ENCODE peak calls at places on chromosomes 7 and 10, in five cellular contexts. Z is SK-N-SH, G is HepG2, Q is K562, H is GM12891. U is an unnamed sample.
A peak's percentile ranks its signal among the peaks of the same experiment; 100 is the strongest.

GRCh38 chr10:67609996-67610793 is 85.8 kb downstream of the CTNNA3 start:
- DNase-seq in Q (no peak), Z (no peak), G (no peak), H (no peak), U (no peak)

GRCh38 chr7:110407242-110407641 is 683.7 kb upstream of the LRRN3 start:
- DNase-seq in Q (no peak), G (no peak), H (no peak), Z (no peak), U (no peak)

GRCh38 chr7:70886547-70886946 is 245.4 kb upstream of the GALNT17 start:
- DNase-seq in G (no peak), Z (no peak), Q (no peak), H (no peak), U (no peak)

GRCh38 chr10:103793429-103793828 is 61.9 kb downstream of the SH3PXD2A start:
- DNase-seq in Z (no peak), H (no peak), G (peak; percentile 62), Q (no peak), U (no peak)

GRCh38 chr10:96556003-96556402 is 30.8 kb downstream of the TM9SF3 start:
- DNase-seq in Z (peak; percentile 22), Q (peak; percentile 22), G (peak; percentile 7), H (no peak), U (no peak)

GRCh38 chr10:17120711-17121110 is 8.9 kb downstream of the CUBN start:
- DNase-seq in G (no peak), Q (no peak), H (no peak), Z (no peak), U (no peak)

GRCh38 chr7:6432786-6433185 is 15.0 kb downstream of the DAGLB start:
- DNase-seq in H (no peak), Z (no peak), Q (no peak), G (no peak), U (no peak)

GRCh38 chr10:48981310-48981907 is 41.8 kb upstream of the LRRC18 start:
- DNase-seq in G (peak; percentile 24), Z (peak; percentile 85), Q (peak; percentile 84), H (peak; percentile 51), U (peak; percentile 42)

GRCh38 chr7:103499976-103500375 is 54.0 kb upstream of the SLC26A5 start:
- DNase-seq in Z (no peak), H (no peak), G (no peak), Q (no peak), U (no peak)

GRCh38 chr7:46559194-46559576 is 638.1 kb upstream of the IGFBP3 start:
- DNase-seq in Q (no peak), H (no peak), G (no peak), Z (no peak), U (no peak)

GRCh38 chr10:129078746-129079480 is 388.1 kb upstream of the MGMT start:
- DNase-seq in Z (no peak), G (no peak), H (no peak), Q (no peak), U (no peak)

GRCh38 chr10:77405771-77406241 is 231.8 kb downstream of the KCNMA1 start:
- DNase-seq in Z (peak; percentile 58), G (peak; percentile 17), Q (peak; percentile 72), H (no peak), U (no peak)

GRCh38 chr7:74464931-74465906 is 11.5 kb downstream of the GTF2IRD1 start:
- DNase-seq in Z (no peak), H (no peak), G (no peak), Q (no peak), U (no peak)

GRCh38 chr7:17661982-17662585 is 278.2 kb downstream of the SNX13 start:
- DNase-seq in Z (no peak), Q (no peak), G (no peak), H (no peak), U (no peak)

GRCh38 chr7:128889121-128889520 is 21.4 kb downstream of the KCP start:
- DNase-seq in H (no peak), Q (no peak), Z (peak; percentile 48), G (no peak), U (no peak)

GRCh38 chr10:124155781-124156401 is 62.5 kb upstream of the CHST15 start:
- DNase-seq in Q (no peak), G (no peak), Z (no peak), H (no peak), U (no peak)

GRCh38 chr10:91798736-91799579 is 732 bp downstream of the TNKS2 start:
- DNase-seq in G (peak; percentile 28), H (peak; percentile 31), Z (no peak), Q (peak; percentile 36), U (peak; percentile 37)

GRCh38 chr10:72310241-72310633 is 36.5 kb downstream of the DDIT4 start:
- DNase-seq in H (no peak), G (no peak), Z (no peak), Q (no peak), U (peak; percentile 10)

GRCh38 chr7:28017372-28017771 is 163.2 kb downstream of the JAZF1 start:
- DNase-seq in Q (no peak), Z (no peak), H (no peak), G (no peak), U (no peak)

GRCh38 chr10:106226831-106227230 is 937.7 kb downstream of the SORCS1 start:
- DNase-seq in H (no peak), Q (no peak), G (no peak), Z (no peak), U (no peak)

DNA sequence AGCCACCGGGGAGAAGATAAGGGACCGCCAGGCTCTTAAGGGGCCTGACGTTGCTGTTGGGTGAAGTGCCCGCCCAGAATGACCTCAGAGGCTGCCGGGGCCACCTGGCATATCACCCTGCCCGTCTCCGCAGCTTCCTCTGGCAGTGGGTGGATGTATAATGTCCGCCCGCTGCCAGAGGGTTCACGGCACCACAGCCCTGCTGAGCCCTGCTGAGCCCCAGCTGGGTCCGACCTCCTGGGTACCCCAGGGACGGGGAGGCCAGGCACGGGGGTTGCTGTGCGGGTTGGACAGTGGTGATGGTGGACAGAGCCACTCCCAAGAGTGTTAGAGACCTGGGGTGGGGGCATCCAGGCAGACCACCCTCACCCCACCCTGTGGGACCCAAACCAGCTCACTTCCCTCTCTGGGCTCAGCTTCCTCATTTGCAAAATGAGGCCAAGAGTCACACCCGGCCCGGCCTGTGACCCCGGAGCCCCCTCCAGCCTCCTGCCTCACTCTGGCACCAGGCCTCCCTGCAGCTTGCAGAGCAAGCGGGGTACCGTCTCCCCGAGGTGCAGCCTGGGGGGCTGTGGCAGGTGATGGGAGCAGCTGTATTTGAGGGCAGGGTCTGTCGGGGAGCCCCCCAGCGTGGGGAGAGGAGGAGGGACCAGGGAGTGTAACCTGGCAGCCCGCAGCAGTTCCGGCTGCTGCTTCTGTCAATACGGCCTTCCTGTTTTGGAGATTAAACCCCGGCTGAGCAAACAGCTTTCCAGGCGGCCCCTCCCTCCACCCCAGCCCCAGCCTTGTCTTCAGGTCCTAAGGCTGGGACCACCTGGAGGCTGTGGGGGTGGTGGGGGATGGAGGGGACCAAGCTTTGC is 8.4 kb upstream of the LFNG start:
- DNase-seq in Z (no peak), Q (no peak), G (peak; percentile 56), H (no peak), U (no peak)
- TF ChIP-seq TAF1 in Z (no peak), Q (no peak), G (no peak), H (no peak), U (no peak)

GRCh38 chr7:44293561-44294324 is 31.7 kb downstream of the CAMK2B start:
- DNase-seq in G (no peak), Z (no peak), H (no peak), Q (no peak), U (no peak)
- TF ChIP-seq TAF1 in G (no peak), Z (no peak), H (no peak), Q (no peak), U (no peak)

DNA sequence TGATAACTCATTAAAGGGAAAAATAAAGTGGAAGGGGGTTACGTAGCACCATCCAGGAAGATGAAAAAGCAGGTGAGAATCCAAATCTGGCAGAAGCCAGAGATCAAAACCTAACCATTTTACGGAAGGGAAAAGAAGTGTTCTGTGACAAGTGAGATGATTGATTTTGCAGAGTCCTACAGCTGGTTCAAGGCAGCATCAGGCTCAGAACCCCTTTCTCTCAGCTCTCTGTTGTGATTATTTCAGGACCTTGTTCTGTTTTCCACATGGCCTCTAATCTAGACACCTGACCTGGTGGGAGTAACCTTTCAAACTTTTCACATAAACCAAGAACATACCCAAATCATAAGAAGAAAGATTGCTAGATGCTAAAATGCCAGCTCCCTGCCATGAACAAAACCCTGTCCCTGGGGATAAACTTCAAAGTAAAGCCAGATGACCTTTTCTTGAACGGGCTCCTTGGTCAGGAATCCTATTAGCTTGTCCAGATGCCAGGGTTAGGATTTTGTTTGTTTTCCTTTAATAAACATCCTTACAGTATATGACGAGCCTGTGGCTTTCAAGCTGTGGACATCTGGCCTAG is 5.9 kb downstream of the DUSP5 start:
- DNase-seq in H (no peak), Q (no peak), G (no peak), Z (no peak), U (no peak)
- TF ChIP-seq TAF1 in H (no peak), Q (no peak), G (no peak), Z (no peak), U (no peak)

GRCh38 chr7:25698709-25699108 is 453.3 kb upstream of the NFE2L3 start:
- DNase-seq in H (no peak), Z (no peak), Q (no peak), G (no peak), U (no peak)

GRCh38 chr7:25696565-25696964 is 455.4 kb upstream of the NFE2L3 start:
- DNase-seq in G (no peak), Z (no peak), H (no peak), Q (no peak), U (no peak)

GRCh38 chr7:25694690-25695089 is 457.3 kb upstream of the NFE2L3 start:
- DNase-seq in Z (no peak), G (no peak), H (no peak), Q (no peak), U (no peak)
- TF ChIP-seq TAF1 in Z (no peak), G (no peak), H (no peak), Q (no peak), U (no peak)

GRCh38 chr10:79084012-79084971 is 15.5 kb downstream of the ZMIZ1 start:
- DNase-seq in G (peak; percentile 93), H (no peak), Z (peak; percentile 59), Q (peak; percentile 92), U (no peak)
- TF ChIP-seq TAF1 in G (no peak), H (no peak), Z (no peak), Q (no peak), U (no peak)

U was measured in GM12892.